ENCODE peak calls at places on chromosome 16, in five cellular contexts. J, L, E, M and V are unnamed samples.

GRCh38 chr16:86697715-86698114 is 119.4 kb downstream of the FOXL1 start:
- DNase-seq in L (peak; percentile 17), J (no peak), E (no peak), M (no peak), V (peak; percentile 49)

GRCh38 chr16:12646490-12647274 is 157.0 kb downstream of the CPPED1 start:
- DNase-seq in L (peak; percentile 38), J (no peak), E (no peak), M (no peak), V (no peak)

GRCh38 chr16:17887963-17888362 is 417.2 kb upstream of the XYLT1 start:
- DNase-seq in M (no peak), E (no peak), J (no peak), L (peak; percentile 28), V (no peak)

GRCh38 chr16:10180771-10181163 is 1.5 kb downstream of the GRIN2A start:
- DNase-seq in L (peak; percentile 39), M (no peak), J (no peak), E (peak; percentile 20), V (no peak)

GRCh38 chr16:3889059-3889458 is 8.5 kb upstream of the CREBBP start:
- DNase-seq in E (no peak), M (no peak), L (no peak), J (no peak), V (no peak)

GRCh38 chr16:3570420-3571062 is 6.7 kb downstream of the NLRC3 start:
- DNase-seq in L (no peak), E (no peak), M (no peak), J (no peak), V (no peak)

GRCh38 chr16:31460582-31461002 is 1.3 kb downstream of the ARMC5 start:
- DNase-seq in L (peak; percentile 86), J (peak; percentile 47), E (no peak), M (no peak), V (peak; percentile 73)

GRCh38 chr16:81888520-81889394 is 109.7 kb downstream of the PLCG2 start:
- DNase-seq in L (no peak), J (no peak), M (no peak), E (no peak), V (no peak)

GRCh38 chr16:22252317-22252716 is 44.9 kb upstream of the POLR3E start:
- DNase-seq in M (no peak), J (no peak), E (no peak), L (no peak), V (no peak)

GRCh38 chr16:86823895-86824671 is 245.7 kb downstream of the FOXL1 start:
- DNase-seq in M (no peak), E (no peak), J (no peak), L (peak; percentile 20), V (peak; percentile 74)

GRCh38 chr16:16014329-16015224 is 65.2 kb downstream of the ABCC1 start:
- DNase-seq in J (no peak), E (peak; percentile 75), L (peak; percentile 42), M (peak; percentile 40), V (peak; percentile 62)

GRCh38 chr16:15054357-15055140 is 1.3 kb downstream of the NTAN1 start:
- DNase-seq in E (no peak), M (no peak), L (peak; percentile 19), J (no peak), V (no peak)

GRCh38 chr16:67345401-67345800 is 18.8 kb downstream of the LRRC36 start:
- DNase-seq in L (no peak), E (no peak), J (no peak), M (peak; percentile 39), V (no peak)

GRCh38 chr16:27974896-27975540 is 88.5 kb downstream of the GSG1L start:
- DNase-seq in J (no peak), L (no peak), E (no peak), M (no peak), V (no peak)

GRCh38 chr16:1126577-1126976 is 26.3 kb upstream of the CACNA1H start:
- DNase-seq in J (no peak), M (no peak), E (no peak), L (no peak), V (no peak)

GRCh38 chr16:89575247-89576172 is at the start of gene CPNE7:
- DNase-seq in L (peak; percentile 61), E (peak; percentile 16), J (no peak), M (no peak), V (no peak)

GRCh38 chr16:4052801-4053662 is 63.2 kb downstream of the ADCY9 start:
- DNase-seq in J (no peak), L (peak; percentile 93), E (peak; percentile 78), M (peak; percentile 85), V (peak; percentile 81)

DNA sequence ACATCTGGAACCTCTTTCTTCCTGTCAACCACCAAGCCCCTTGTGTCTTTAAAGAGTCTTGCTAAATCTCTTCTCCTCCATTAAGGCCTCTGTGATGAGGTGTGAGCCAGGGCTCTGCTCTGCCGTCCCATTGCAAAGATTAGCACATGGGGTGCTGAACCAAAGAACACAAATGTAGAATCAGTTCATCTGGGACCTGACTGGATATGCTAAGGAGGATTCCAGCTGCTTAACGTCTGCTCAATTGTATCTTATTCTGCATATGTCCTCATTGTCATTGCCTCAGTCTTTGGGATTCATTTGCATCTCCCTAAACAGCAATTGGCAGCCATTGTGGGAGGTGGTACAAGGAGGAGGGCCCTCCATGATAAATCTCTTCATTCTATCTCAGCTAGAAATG is 106.3 kb upstream of the ADAMTS18 start:
- DNase-seq in L (no peak), E (no peak), M (no peak), J (no peak), V (no peak)
- H3K27me3 ChIP-seq in L (peaks cover 26% of the 10 kb centered on the region), E (no peaks in the 10 kb centered on the region), M (no peaks in the 10 kb centered on the region), J (no peaks in the 10 kb centered on the region), V (no peaks in the 10 kb centered on the region)

GRCh38 chr16:23945243-23945642 is 109.5 kb downstream of the PRKCB start:
- DNase-seq in L (no peak), M (no peak), J (no peak), E (no peak), V (no peak)
- H3K27me3 ChIP-seq in L (no peaks in the 10 kb centered on the region), M (no peaks in the 10 kb centered on the region), J (no peaks in the 10 kb centered on the region), E (no peaks in the 10 kb centered on the region), V (no peaks in the 10 kb centered on the region)

GRCh38 chr16:55368205-55368604 is 44.2 kb downstream of the IRX6 start:
- DNase-seq in J (no peak), L (peak; percentile 5), M (no peak), E (no peak), V (no peak)
- H3K27me3 ChIP-seq in J (peaks cover 5% of the 10 kb centered on the region), L (peaks cover 47% of the 10 kb centered on the region), M (no peaks in the 10 kb centered on the region), E (no peaks in the 10 kb centered on the region), V (peaks cover 19% of the 10 kb centered on the region)

DNA sequence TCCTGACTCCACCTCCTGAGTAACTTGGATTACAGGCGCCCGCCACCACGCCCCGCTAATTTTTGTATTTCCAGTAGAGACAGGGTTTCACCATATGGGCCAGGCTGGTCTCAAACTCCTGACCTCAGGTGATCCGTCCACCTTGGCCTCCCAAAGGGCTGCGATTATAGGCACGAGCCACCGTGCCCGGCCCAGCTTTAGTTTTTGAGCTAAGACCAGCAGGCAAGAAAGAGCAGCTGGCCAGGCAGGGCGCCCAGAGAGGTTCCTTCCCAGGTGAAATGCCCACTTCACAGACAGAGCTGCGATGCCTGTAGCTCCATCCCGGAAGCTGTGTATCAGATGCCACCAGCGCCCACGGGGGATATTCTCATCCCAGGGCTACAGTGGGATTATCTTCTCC is 1.2 kb downstream of the SLC38A8 start:
- DNase-seq in J (no peak), L (no peak), M (no peak), E (no peak), V (no peak)
- H3K27me3 ChIP-seq in J (no peaks in the 10 kb centered on the region), L (peaks cover 40% of the 10 kb centered on the region), M (no peaks in the 10 kb centered on the region), E (no peaks in the 10 kb centered on the region), V (peaks cover 54% of the 10 kb centered on the region)

GRCh38 chr16:49495596-49496355 is 122.2 kb downstream of the C16orf78 start:
- DNase-seq in M (no peak), L (no peak), E (no peak), J (no peak), V (no peak)
- H3K27me3 ChIP-seq in M (no peaks in the 10 kb centered on the region), L (no peaks in the 10 kb centered on the region), E (no peaks in the 10 kb centered on the region), J (no peaks in the 10 kb centered on the region), V (no peaks in the 10 kb centered on the region)

GRCh38 chr16:73049051-73049910 is 1.4 kb upstream of the ZFHX3 start:
- DNase-seq in J (no peak), M (no peak), L (no peak), E (no peak), V (no peak)
- H3K27me3 ChIP-seq in J (no peaks in the 10 kb centered on the region), M (no peaks in the 10 kb centered on the region), L (no peaks in the 10 kb centered on the region), E (no peaks in the 10 kb centered on the region), V (no peaks in the 10 kb centered on the region)

GRCh38 chr16:57577214-57577613 is 34.8 kb downstream of the ADGRG5 start:
- DNase-seq in E (no peak), M (no peak), L (no peak), J (no peak), V (no peak)
- H3K27me3 ChIP-seq in E (no peaks in the 10 kb centered on the region), M (no peaks in the 10 kb centered on the region), L (no peaks in the 10 kb centered on the region), J (no peaks in the 10 kb centered on the region), V (peaks cover 18% of the 10 kb centered on the region)

DNA sequence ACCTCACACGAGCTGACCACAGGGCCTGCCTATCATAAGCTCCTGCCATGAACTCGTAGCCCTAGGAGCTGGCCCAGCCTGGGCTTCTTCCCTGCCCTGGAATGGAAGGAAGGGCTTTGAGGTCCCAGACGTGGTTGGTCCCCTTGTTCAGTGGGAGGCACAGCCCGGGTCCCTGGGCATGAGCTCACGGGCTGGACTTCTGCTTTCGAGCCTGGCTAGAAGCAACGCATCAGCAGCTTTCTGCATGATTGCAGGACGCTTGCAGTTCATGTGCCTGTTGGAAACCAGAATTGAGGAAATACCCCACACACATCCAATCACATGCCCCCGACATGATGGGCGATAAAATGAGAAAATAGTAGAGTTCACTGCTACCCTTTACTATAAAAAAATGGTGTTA is 293.3 kb downstream of the MAF start:
- DNase-seq in M (peak; percentile 69), L (no peak), J (no peak), E (peak; percentile 43), V (no peak)
- H3K27me3 ChIP-seq in M (no peaks in the 10 kb centered on the region), L (no peaks in the 10 kb centered on the region), J (no peaks in the 10 kb centered on the region), E (no peaks in the 10 kb centered on the region), V (no peaks in the 10 kb centered on the region)